ENCODE peak calls at places on chromosomes 13 and 19, in seven cellular contexts. M is heart left ventricle; G is cardiac muscle cell; Y is sigmoid colon; D is CD8-positive, alpha-beta memory T cell; E is left ventricle myocardium inferior; V is hepatocyte. B is an unnamed sample.

GRCh38 chr13:33258437-33259193 is 26.9 kb downstream of the STARD13 start:
- DNase-seq in E (no peak), D (no peak), M (no peak), V (no peak), Y (no peak), G (peak), B (no peak)

GRCh38 chr13:46097015-46097414 is 7.8 kb downstream of the CPB2 start:
- DNase-seq in M (no peak), V (no peak), Y (no peak), D (no peak), G (no peak), E (no peak), B (no peak)

GRCh38 chr13:78398743-78399410 is 204.5 kb downstream of the POU4F1 start:
- DNase-seq in G (no peak), D (no peak), Y (no peak), M (no peak), E (no peak), V (no peak), B (no peak)

GRCh38 chr13:91652389-91652788 is 254.0 kb downstream of the GPC5 start:
- DNase-seq in G (no peak), Y (no peak), D (no peak), M (no peak), V (no peak), E (no peak), B (no peak)

GRCh38 chr13:96089749-96090239 is at the start of gene HS6ST3:
- DNase-seq in D (no peak), V (no peak), Y (no peak), G (peak), M (peak), E (peak), B (peak)

GRCh38 chr19:31113250-31113685 is 236.0 kb downstream of the TSHZ3 start:
- DNase-seq in Y (no peak), G (no peak), D (no peak), V (no peak), M (no peak), E (no peak), B (no peak)

GRCh38 chr13:48561461-48562224 is 28.8 kb upstream of the RCBTB2 start:
- DNase-seq in E (no peak), D (no peak), G (no peak), V (no peak), Y (no peak), M (no peak), B (no peak)

GRCh38 chr13:67094952-67095351 is 135.2 kb downstream of the PCDH9 start:
- DNase-seq in M (no peak), Y (no peak), E (no peak), D (no peak), G (peak), V (no peak), B (no peak)

GRCh38 chr19:18100710-18101109 is 3.1 kb downstream of the MAST3 start:
- DNase-seq in D (no peak), E (no peak), Y (no peak), M (no peak), G (no peak), V (no peak), B (no peak)

GRCh38 chr19:17021793-17022590 is 4.6 kb downstream of the CPAMD8 start:
- DNase-seq in D (no peak), V (no peak), M (no peak), E (no peak), Y (no peak), G (peak), B (peak)

GRCh38 chr19:13039211-13039789 is 44.0 kb downstream of the NFIX start:
- DNase-seq in V (no peak), Y (no peak), D (no peak), E (no peak), G (no peak), M (no peak), B (no peak)

GRCh38 chr19:54439174-54439851 is 9.7 kb upstream of the LENG8 start:
- DNase-seq in D (no peak), V (peak), Y (no peak), G (peak), M (no peak), E (no peak), B (no peak)

GRCh38 chr19:14310055-14310454 is 71.2 kb upstream of the ADGRE5 start:
- DNase-seq in D (no peak), Y (no peak), G (no peak), M (no peak), V (no peak), E (no peak), B (no peak)

GRCh38 chr13:96958286-96958891 is 35.9 kb downstream of the OXGR1 start:
- DNase-seq in D (no peak), Y (no peak), M (no peak), G (peak), V (peak), E (no peak), B (peak)

GRCh38 chr13:32228330-32229041 is 86.7 kb downstream of the ZAR1L start:
- DNase-seq in D (no peak), V (no peak), G (peak), Y (no peak), M (no peak), E (no peak), B (no peak)

GRCh38 chr13:39777527-39778061 is 122.1 kb downstream of the COG6 start:
- DNase-seq in M (no peak), V (peak), G (peak), Y (no peak), D (no peak), E (no peak), B (no peak)

GRCh38 chr19:45643024-45643926 is 4.1 kb upstream of the EML2 start:
- DNase-seq in M (peak), E (peak), G (peak), Y (peak), D (peak), V (peak), B (peak)

GRCh38 chr19:35262101-35262761 is 6.5 kb upstream of the USF2 start:
- DNase-seq in V (peak), G (no peak), Y (peak), E (no peak), D (peak), M (no peak), B (no peak)

GRCh38 chr13:107441279-107441678 is 774.1 kb downstream of the LIG4 start:
- DNase-seq in G (peak), Y (no peak), M (no peak), V (no peak), D (no peak), E (no peak), B (no peak)

GRCh38 chr13:33649212-33649917 is 168.6 kb upstream of the RFC3 start:
- DNase-seq in E (no peak), Y (no peak), G (no peak), M (no peak), V (no peak), D (no peak), B (no peak)

GRCh38 chr13:49667773-49668172 is 23.5 kb downstream of the EBPL start:
- DNase-seq in Y (no peak), D (no peak), M (no peak), E (no peak), G (no peak), V (no peak), B (no peak)

GRCh38 chr13:43016226-43016625 is 7.2 kb upstream of the DNAJC15 start:
- DNase-seq in D (no peak), E (no peak), M (no peak), V (no peak), G (no peak), Y (no peak), B (no peak)

GRCh38 chr13:30918662-30919405 is 12.8 kb downstream of the MEDAG start:
- DNase-seq in Y (no peak), M (no peak), E (no peak), V (no peak), G (no peak), D (no peak), B (no peak)

GRCh38 chr19:38228491-38229439 is 4.7 kb upstream of the DPF1 start:
- DNase-seq in M (no peak), G (no peak), D (no peak), E (no peak), Y (no peak), V (no peak), B (no peak)
- H3K4me3 ChIP-seq in M (no peak), G (peak), D (no peak), E (peak), Y (no peak), V (peak), B (no peak)

GRCh38 chr13:112686364-112686763 is 3.5 kb upstream of the ATP11A start:
- DNase-seq in E (no peak), V (peak), M (no peak), D (no peak), Y (no peak), G (no peak), B (no peak)

GRCh38 chr13:112685856-112686255 is 4.0 kb upstream of the ATP11A start:
- DNase-seq in E (no peak), V (peak), D (no peak), G (no peak), M (no peak), Y (no peak), B (no peak)

GRCh38 chr13:112683581-112683980 is 6.3 kb upstream of the ATP11A start:
- DNase-seq in V (no peak), Y (no peak), D (no peak), E (no peak), G (no peak), M (no peak), B (no peak)

GRCh38 chr13:112684444-112684843 is 5.4 kb upstream of the ATP11A start:
- DNase-seq in D (no peak), E (no peak), Y (no peak), M (no peak), V (no peak), G (no peak), B (no peak)

DNA sequence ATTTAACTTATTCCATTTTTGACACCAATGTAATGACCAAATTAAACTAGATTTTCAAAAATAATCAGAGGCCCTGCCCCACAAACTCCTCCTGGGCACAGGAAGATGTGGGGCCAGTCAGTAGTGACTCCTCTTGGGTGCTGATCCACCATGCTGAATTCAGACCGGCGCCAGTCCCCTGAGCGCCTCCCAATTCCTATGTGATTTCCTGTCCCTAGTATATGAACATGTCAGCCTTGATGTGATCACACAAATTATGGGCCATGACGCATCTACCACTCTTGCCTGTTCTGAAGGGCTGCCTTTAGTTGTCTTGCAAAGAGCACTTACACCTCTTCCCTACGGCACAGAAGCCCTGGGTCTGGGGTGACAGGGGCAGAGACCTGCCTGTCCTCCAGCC is 5.8 kb upstream of the ATP11A start:
- DNase-seq in M (no peak), D (no peak), E (no peak), G (no peak), V (no peak), Y (no peak), B (no peak)
- H3K4me3 ChIP-seq in M (no peak), D (no peak), E (no peak), G (no peak), V (no peak), Y (no peak), B (no peak)

DNA sequence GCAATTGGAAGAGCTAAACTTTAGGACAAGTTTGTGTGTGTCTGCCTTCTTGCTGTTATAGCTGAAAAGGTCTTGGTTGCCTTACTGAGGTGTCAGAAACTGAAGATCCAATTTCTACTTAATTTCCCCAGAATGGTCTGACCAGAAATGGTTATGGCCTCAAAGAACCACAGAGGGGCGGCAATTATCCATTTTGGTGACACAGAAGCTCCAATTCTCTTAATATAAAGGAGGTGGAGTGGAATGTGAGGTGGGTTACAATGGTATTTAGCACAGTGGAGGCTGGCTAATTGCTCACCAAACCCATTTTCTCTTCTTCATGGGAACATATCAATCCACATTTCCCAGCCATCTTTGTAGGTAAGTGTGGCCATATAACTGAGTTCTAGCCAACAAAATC is 1157.2 kb downstream of the OLFM4 start:
- DNase-seq in G (no peak), Y (no peak), D (no peak), E (no peak), V (peak), M (no peak), B (no peak)
- H3K4me3 ChIP-seq in G (no peak), Y (no peak), D (no peak), E (no peak), V (no peak), M (no peak), B (no peak)

GRCh38 chr19:48332662-48333466 is 7.5 kb downstream of the EMP3 start:
- DNase-seq in Y (peak), G (peak), D (peak), E (peak), M (peak), V (peak), B (peak)

GRCh38 chr19:48333467-48334384 is 8.4 kb downstream of the EMP3 start:
- DNase-seq in D (peak), M (peak), V (peak), E (peak), Y (peak), G (peak), B (peak)

GRCh38 chr19:48330012-48330681 is 4.8 kb downstream of the EMP3 start:
- DNase-seq in G (no peak), D (peak), E (peak), M (peak), Y (peak), V (peak), B (peak)

GRCh38 chr19:48329167-48329891 is 4.0 kb downstream of the EMP3 start:
- DNase-seq in M (no peak), E (no peak), D (peak), Y (no peak), G (no peak), V (peak), B (no peak)

DNA sequence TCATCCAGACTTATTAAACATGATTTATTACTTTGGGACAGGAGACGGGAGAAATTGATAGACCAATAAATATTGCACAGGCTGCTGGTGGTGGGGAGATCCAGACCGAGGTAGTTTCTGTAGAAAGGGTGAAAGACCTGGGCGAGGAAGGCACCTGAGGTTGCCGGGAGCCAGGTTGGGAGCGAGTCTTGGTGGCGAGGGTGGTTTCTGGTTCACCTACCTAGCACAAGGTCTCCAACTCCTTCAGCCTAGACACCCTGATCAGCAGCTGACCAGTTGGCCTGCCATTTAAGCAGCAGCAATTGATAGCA is 7.0 kb downstream of the EMP3 start:
- DNase-seq in D (no peak), E (no peak), Y (no peak), V (no peak), M (no peak), G (no peak), B (no peak)
- H3K4me3 ChIP-seq in D (peak), E (peak), Y (no peak), V (no peak), M (peak), G (peak), B (peak)